ENCODE peak calls at places on chromosomes 6 and 20, in nine cellular contexts. B is AG04449; P is GM23338; L is EL; V is hypothalamus; U is naive thymus-derived CD8-positive, alpha-beta T cell; Z is non-pigmented ciliary epithelial cell; D is NCI-H345; K is psoas muscle. O is an unnamed sample.

GRCh38 chr20:45890997-45891983 is at the start of the genes CTSA and NEURL2:
- DNase-seq in K (peak), V (peak), P (peak), Z (no peak), U (peak), B (peak), D (peak), L (peak), O (peak)

GRCh38 chr20:53282217-53282955 is 310.2 kb downstream of the TSHZ2 start:
- DNase-seq in Z (no peak), D (no peak), L (no peak), B (no peak), P (peak), V (no peak), U (no peak), K (no peak), O (no peak)

GRCh38 chr6:78810146-78810545 is 57.2 kb upstream of the IRAK1BP1 start:
- DNase-seq in P (peak), V (no peak), B (no peak), D (peak), U (no peak), K (no peak), L (peak), Z (no peak), O (peak)

GRCh38 chr6:137160763-137161162 is 12.7 kb downstream of the IL22RA2 start:
- DNase-seq in P (no peak), D (no peak), Z (peak), U (no peak), L (peak), B (peak), V (no peak), K (no peak), O (no peak)

GRCh38 chr6:168133707-168134398 is 54.8 kb upstream of the FRMD1 start:
- DNase-seq in D (no peak), U (no peak), K (no peak), L (no peak), P (no peak), V (no peak), Z (no peak), B (no peak), O (no peak)

GRCh38 chr6:56863366-56863765 is 91.5 kb upstream of the BEND6 start:
- DNase-seq in Z (no peak), D (no peak), P (no peak), K (no peak), L (peak), V (no peak), B (no peak), U (no peak), O (no peak)

GRCh38 chr6:136146130-136146529 is 104.0 kb downstream of the MTFR2 start:
- DNase-seq in Z (no peak), V (no peak), B (no peak), K (no peak), D (no peak), U (no peak), L (no peak), P (no peak), O (no peak)

GRCh38 chr6:113856571-113857564 is at the start of gene MARCKS:
- DNase-seq in K (peak), V (peak), B (no peak), P (peak), Z (peak), D (peak), L (peak), U (no peak), O (peak)

GRCh38 chr6:82217014-82217621 is 30.4 kb downstream of the IBTK start:
- DNase-seq in B (no peak), D (no peak), U (no peak), V (no peak), Z (no peak), P (no peak), K (no peak), L (no peak), O (no peak)

GRCh38 chr20:53847118-53847842 is 223.1 kb downstream of the BCAS1 start:
- DNase-seq in V (no peak), P (no peak), D (no peak), B (no peak), Z (no peak), L (no peak), K (no peak), U (no peak), O (no peak)

GRCh38 chr20:44143896-44144295 is 43.1 kb downstream of the JPH2 start:
- DNase-seq in Z (no peak), D (no peak), B (no peak), P (no peak), L (no peak), U (no peak), V (no peak), K (peak), O (no peak)